ENCODE peak calls at places on chromosomes 12 and 14, in four cellular contexts. K is stimulated activated CD8-positive, alpha-beta memory T cell treated with anti-CD3 and anti-CD28 coated beads, Interleukin-4, amount 100 ng/mL, for 24 hours; X is dorsolateral prefrontal cortex; E is NCI-H2107. B is an unnamed sample.

GRCh38 chr12:107503851-107504502 is 181.6 kb upstream of the PWP1 start:
- DNase-seq in E (no peak), K (no peak), X (no peak), B (no peak)

GRCh38 chr14:91367173-91368171 is 50.1 kb downstream of the CCDC88C start:
- DNase-seq in E (peak; percentile 64), K (no peak), X (no peak), B (no peak)

GRCh38 chr12:64392221-64392620 is 1.7 kb upstream of the C12orf56 start:
- DNase-seq in X (no peak), E (no peak), K (no peak), B (peak; percentile 16)

GRCh38 chr12:42686514-42687172 is 97.1 kb upstream of the PRICKLE1 start:
- DNase-seq in K (no peak), E (no peak), X (no peak), B (no peak)

GRCh38 chr12:26135010-26135420 is 10.2 kb upstream of the BHLHE41 start:
- DNase-seq in X (peak; percentile 40), E (no peak), K (no peak), B (no peak)

GRCh38 chr14:21505009-21505553 is 6.1 kb downstream of the METTL3 start:
- DNase-seq in X (no peak), K (no peak), E (no peak), B (no peak)

GRCh38 chr12:20174776-20175175 is 193.6 kb upstream of the PDE3A start:
- DNase-seq in E (no peak), X (no peak), K (no peak), B (no peak)

GRCh38 chr12:80567391-80567790 is 123.4 kb downstream of the PTPRQ start:
- DNase-seq in K (no peak), X (no peak), E (no peak), B (no peak)

GRCh38 chr14:97280526-97280925 is 483.3 kb downstream of the VRK1 start:
- DNase-seq in X (no peak), K (no peak), E (no peak), B (no peak)

GRCh38 chr14:92568621-92569479 is 55.3 kb downstream of the RIN3 start:
- DNase-seq in E (no peak), K (peak; percentile 33), X (no peak), B (no peak)

GRCh38 chr14:67392728-67393314 is 19.1 kb downstream of the PLEK2 start:
- DNase-seq in E (no peak), K (no peak), X (no peak), B (no peak)

GRCh38 chr14:101351769-101352168 is 209.5 kb upstream of the DIO3 start:
- DNase-seq in X (no peak), K (no peak), E (no peak), B (no peak)

GRCh38 chr14:68780358-68781160 is 12.3 kb downstream of the ZFP36L1 start:
- DNase-seq in X (no peak), K (no peak), E (no peak), B (no peak)

GRCh38 chr12:51593539-51593938 is 2.5 kb downstream of the SCN8A start:
- DNase-seq in K (no peak), X (no peak), E (no peak), B (peak; percentile 36)

GRCh38 chr12:12801649-12802048 is 11.5 kb upstream of the DDX47 start:
- DNase-seq in K (no peak), E (no peak), X (no peak), B (no peak)

GRCh38 chr14:31582286-31582691 is 21.1 kb downstream of the NUBPL start:
- DNase-seq in K (no peak), X (no peak), E (no peak), B (no peak)

GRCh38 chr12:46788247-46788887 is 37.4 kb downstream of the SLC38A4 start:
- DNase-seq in X (no peak), K (no peak), E (no peak), B (no peak)

GRCh38 chr12:41514907-41515306 is 326.8 kb downstream of the PDZRN4 start:
- DNase-seq in E (no peak), X (no peak), K (no peak), B (peak; percentile 32)

GRCh38 chr14:88013750-88014349 is 8.9 kb downstream of the GPR65 start:
- DNase-seq in X (peak; percentile 77), E (peak; percentile 60), K (no peak), B (peak; percentile 60)

GRCh38 chr14:104819361-104819771 is 18.5 kb downstream of the ZBTB42 start:
- DNase-seq in K (no peak), E (no peak), X (no peak), B (no peak)